ENCODE peak calls at places on chromosomes 5 and 9, in five cellular contexts. G is left lung; K is CD8-positive, alpha-beta T cell; C is heart left ventricle; L is body of pancreas. X is an unnamed sample.

GRCh38 chr9:74846771-74847170 is 41.0 kb downstream of the TRPM6 start:
- DNase-seq in C (no peak), G (no peak), K (no peak), L (no peak), X (no peak)

GRCh38 chr9:71812385-71812784 is 44.1 kb upstream of the CEMIP2 start:
- DNase-seq in L (peak; percentile 6), C (peak; percentile 32), G (no peak), K (no peak), X (no peak)

GRCh38 chr5:144844086-144844485 is 673.4 kb downstream of the KCTD16 start:
- DNase-seq in L (no peak), C (no peak), G (no peak), K (no peak), X (no peak)

GRCh38 chr5:138330813-138331448 is 673 bp downstream of the CDC25C start:
- DNase-seq in L (no peak), C (no peak), K (no peak), G (no peak), X (peak; percentile 50)

GRCh38 chr5:111385970-111386831 is 126.1 kb downstream of the STARD4 start:
- DNase-seq in L (no peak), K (no peak), C (no peak), G (no peak), X (no peak)

GRCh38 chr9:125969868-125970267 is 222.7 kb downstream of the PBX3 start:
- DNase-seq in G (no peak), K (no peak), C (no peak), L (no peak), X (no peak)

GRCh38 chr9:104808030-104808614 is 44.2 kb downstream of the NIPSNAP3B start:
- DNase-seq in C (peak; percentile 36), K (no peak), L (peak; percentile 47), G (no peak), X (no peak)

GRCh38 chr9:99336531-99336930 is 114.4 kb downstream of the SEC61B start:
- DNase-seq in C (no peak), L (no peak), K (no peak), G (no peak), X (no peak)

GRCh38 chr5:86890375-86890774 is 272.6 kb downstream of the COX7C start:
- DNase-seq in L (no peak), C (no peak), K (no peak), G (no peak), X (no peak)

GRCh38 chr5:139294372-139295165 is 1.0 kb downstream of the MATR3 start:
- DNase-seq in C (peak; percentile 83), L (peak; percentile 68), K (peak; percentile 65), G (peak; percentile 81), X (peak; percentile 55)

GRCh38 chr5:84014966-84015365 is 294.3 kb upstream of the HAPLN1 start:
- DNase-seq in L (no peak), K (no peak), G (no peak), C (no peak), X (no peak)

GRCh38 chr5:112529525-112529924 is 110.4 kb upstream of the EPB41L4A start:
- DNase-seq in L (no peak), K (no peak), G (no peak), C (no peak), X (peak; percentile 22)

GRCh38 chr9:80557256-80557655 is 985.5 kb downstream of the TLE4 start:
- DNase-seq in C (no peak), L (no peak), G (no peak), K (no peak), X (no peak)

GRCh38 chr9:88537743-88538055 is 2.7 kb downstream of the NXNL2 start:
- DNase-seq in K (no peak), G (peak; percentile 56), L (peak; percentile 65), C (peak; percentile 48), X (no peak)

GRCh38 chr5:35752012-35752411 is 104.7 kb upstream of the IL7R start:
- DNase-seq in C (no peak), K (no peak), G (no peak), L (no peak), X (no peak)

GRCh38 chr5:157283434-157283833 is 17.5 kb downstream of the CYFIP2 start:
- DNase-seq in K (peak; percentile 45), L (no peak), C (no peak), G (no peak), X (no peak)

GRCh38 chr5:42309865-42310264 is 113.4 kb upstream of the GHR start:
- DNase-seq in L (no peak), G (no peak), C (no peak), K (no peak), X (no peak)

GRCh38 chr5:139757727-139758509 is 37.7 kb upstream of the PSD2 start:
- DNase-seq in C (no peak), L (no peak), K (no peak), G (no peak), X (no peak)

GRCh38 chr9:88544245-88544644 is 9.3 kb downstream of the NXNL2 start:
- DNase-seq in G (no peak), K (no peak), L (no peak), C (peak; percentile 34), X (peak; percentile 20)

GRCh38 chr5:71703941-71704340 is 15.1 kb upstream of the CARTPT start:
- DNase-seq in C (no peak), G (no peak), L (no peak), K (no peak), X (no peak)

GRCh38 chr9:121333950-121334773 is 35.9 kb downstream of the STOM start:
- DNase-seq in C (no peak), K (no peak), L (no peak), G (no peak), X (no peak)

GRCh38 chr5:181243521-181244307 is at the start of gene RACK1:
- DNase-seq in K (peak; percentile 92), C (peak; percentile 90), L (peak; percentile 91), G (peak; percentile 89), X (peak; percentile 89)

GRCh38 chr9:96442491-96442890 is 7.5 kb upstream of the HABP4 start:
- DNase-seq in K (no peak), G (no peak), L (no peak), C (no peak), X (no peak)

GRCh38 chr5:65913519-65913918 is 12.9 kb upstream of the ERBIN start:
- DNase-seq in G (no peak), C (no peak), K (no peak), L (no peak), X (no peak)

GRCh38 chr5:125227333-125228075 is 481.1 kb upstream of the ZNF608 start:
- DNase-seq in C (no peak), G (no peak), L (peak; percentile 8), K (no peak), X (peak; percentile 6)

GRCh38 chr9:16133556-16134227 is 580.8 kb downstream of the CCDC171 start:
- DNase-seq in G (no peak), L (peak; percentile 54), C (no peak), K (no peak), X (peak; percentile 73)

GRCh38 chr9:120536949-120537640 is 42.9 kb downstream of the CDK5RAP2 start:
- DNase-seq in G (no peak), K (no peak), L (no peak), C (no peak), X (no peak)

GRCh38 chr9:96417051-96417586 is 1.1 kb downstream of the ZNF367 start:
- DNase-seq in K (peak; percentile 89), L (peak; percentile 89), G (peak; percentile 92), C (peak; percentile 92), X (peak; percentile 84)

GRCh38 chr9:17521456-17521855 is 57.4 kb upstream of the SH3GL2 start:
- DNase-seq in K (no peak), C (no peak), L (no peak), G (no peak), X (no peak)

GRCh38 chr5:149151717-149152116 is 10.4 kb downstream of the ABLIM3 start:
- DNase-seq in C (no peak), K (no peak), G (no peak), L (no peak), X (no peak)

GRCh38 chr5:149152317-149152746 is 11.0 kb downstream of the ABLIM3 start:
- DNase-seq in L (peak; percentile 43), G (no peak), K (no peak), C (no peak), X (no peak)

GRCh38 chr5:149149942-149150341 is 8.6 kb downstream of the ABLIM3 start:
- DNase-seq in G (no peak), L (no peak), K (no peak), C (no peak), X (no peak)

GRCh38 chr5:149147673-149148072 is 6.4 kb downstream of the ABLIM3 start:
- DNase-seq in L (no peak), G (no peak), C (no peak), K (no peak), X (no peak)

DNA sequence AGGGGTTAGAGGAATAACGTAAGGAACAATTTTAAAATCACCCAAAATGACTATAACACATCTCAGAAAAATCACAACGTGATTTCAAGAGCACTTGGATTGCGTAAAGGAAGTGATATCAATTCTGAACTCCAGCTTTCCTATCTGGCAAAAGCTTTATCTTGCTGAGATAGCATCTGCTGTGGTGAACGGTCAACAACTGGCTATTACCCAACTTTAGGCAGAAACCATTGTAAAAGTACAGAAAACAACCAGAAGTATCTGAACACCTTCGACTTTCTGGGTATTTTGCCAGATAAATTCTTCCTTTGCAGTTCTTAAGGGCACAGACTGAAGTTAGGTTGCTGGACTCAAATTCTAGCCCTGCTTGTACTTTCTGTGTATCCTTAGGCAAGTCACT is 9.2 kb downstream of the ABLIM3 start:
- DNase-seq in C (no peak), G (no peak), K (no peak), L (no peak), X (no peak)
- H3K4me1 ChIP-seq in C (peaks cover 57% of the 10 kb centered on the region), G (peaks cover 8% of the 10 kb centered on the region), K (no peaks in the 10 kb centered on the region), L (peaks cover 17% of the 10 kb centered on the region), X (no peaks in the 10 kb centered on the region)

GRCh38 chr5:80191991-80192398 is 63.9 kb downstream of the SERINC5 start:
- DNase-seq in K (peak; percentile 64), G (no peak), C (peak; percentile 57), L (no peak), X (peak; percentile 43)
- H3K4me1 ChIP-seq in K (peaks cover 95% of the 10 kb centered on the region), G (peaks cover 49% of the 10 kb centered on the region), C (peaks cover 35% of the 10 kb centered on the region), L (peaks cover 46% of the 10 kb centered on the region), X (no peaks in the 10 kb centered on the region)

DNA sequence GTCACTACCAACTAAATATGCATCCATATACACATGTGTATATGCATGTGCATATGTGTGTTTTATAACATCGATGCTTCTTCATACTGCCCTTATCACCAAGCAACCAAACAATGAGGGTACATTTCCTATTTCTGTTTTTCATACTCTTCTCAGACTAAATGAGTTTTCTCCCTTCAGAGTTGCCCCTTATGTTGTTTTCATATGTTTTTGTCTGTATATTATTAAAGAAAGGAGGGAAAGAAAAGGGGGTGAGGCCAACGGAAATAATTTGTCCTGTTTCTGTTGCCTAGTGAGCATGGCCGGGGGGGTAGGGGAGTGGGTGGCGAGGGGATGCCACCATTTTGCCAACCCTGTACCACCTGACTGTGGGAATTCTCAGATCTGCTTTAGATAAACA is 28.8 kb upstream of the NFIB start:
- DNase-seq in G (no peak), C (no peak), K (no peak), L (no peak), X (no peak)
- H3K4me1 ChIP-seq in G (peaks cover 6% of the 10 kb centered on the region), C (peaks cover 36% of the 10 kb centered on the region), K (no peaks in the 10 kb centered on the region), L (peaks cover 24% of the 10 kb centered on the region), X (no peaks in the 10 kb centered on the region)

DNA sequence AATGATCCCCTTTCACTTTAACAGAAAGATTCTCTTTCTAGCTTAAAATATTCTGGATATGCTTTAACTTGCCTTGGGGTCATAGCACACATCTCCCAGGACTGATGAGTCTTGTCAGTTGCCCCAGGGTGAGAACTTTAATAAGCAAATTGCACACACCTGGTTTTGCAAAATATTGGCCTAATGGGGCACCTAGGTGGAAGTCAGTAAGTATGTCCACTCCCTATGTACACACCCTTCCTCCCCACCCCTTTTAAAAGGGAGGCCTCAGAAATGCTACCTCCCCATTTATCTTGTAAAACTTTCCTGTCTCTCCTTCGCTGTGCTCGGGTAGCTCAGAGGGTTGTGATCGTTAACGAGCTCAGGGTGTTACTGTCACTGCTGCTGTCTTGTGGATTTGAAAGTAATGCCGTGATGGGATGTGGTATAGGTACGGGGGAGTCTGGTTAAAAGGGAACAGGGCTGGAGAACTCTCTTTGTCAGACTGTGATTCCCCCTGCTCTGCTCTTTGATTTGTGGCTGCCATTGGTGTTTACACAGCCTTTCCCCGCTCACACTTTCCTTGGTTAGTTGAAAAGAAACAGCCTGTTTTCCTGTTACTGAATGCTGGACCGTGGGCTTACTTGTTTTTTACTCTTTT is 26.1 kb downstream of the ZNF462 start:
- DNase-seq in C (no peak), G (no peak), L (no peak), K (no peak), X (no peak)
- H3K4me1 ChIP-seq in C (peaks cover 8% of the 10 kb centered on the region), G (peaks cover 17% of the 10 kb centered on the region), L (no peaks in the 10 kb centered on the region), K (no peaks in the 10 kb centered on the region), X (peaks cover under 1% of the 10 kb centered on the region)

X was measured in small intestine.